ENCODE peak calls at places on chromosomes 1 and 21, in four cellular contexts. S is activated T-cell treated with anti-CD3 and anti-CD28 coated beads for 4 hours; N is H7; U is activated CD8-positive, alpha-beta memory T cell treated with anti-CD3 and anti-CD28 coated beads for 4 hours. J is an unnamed sample.

GRCh38 chr1:152515454-152515823 is 1.2 kb downstream of the CRCT1 start:
- DNase-seq in S (no peak), N (peak; percentile 16), U (no peak), J (peak; percentile 16)

GRCh38 chr1:2982615-2983318 is 38.5 kb upstream of the ACTRT2 start:
- DNase-seq in S (no peak), N (no peak), U (no peak), J (peak; percentile 55)

GRCh38 chr1:222794656-222795474 is 20.0 kb upstream of the DISP1 start:
- DNase-seq in S (no peak), N (no peak), U (no peak), J (no peak)

GRCh38 chr1:204080163-204080903 is 7.4 kb downstream of the SOX13 start:
- DNase-seq in S (no peak), N (peak; percentile 97), U (no peak), J (no peak)

GRCh38 chr1:241640867-241641542 is 836 bp upstream of the CHML start:
- DNase-seq in S (no peak), N (no peak), U (no peak), J (no peak)

GRCh38 chr1:167420510-167420909 is 97.8 kb downstream of the CD247 start:
- DNase-seq in S (no peak), N (no peak), U (no peak), J (no peak)

GRCh38 chr1:208524920-208525319 is 280.7 kb upstream of the PLXNA2 start:
- DNase-seq in S (no peak), N (no peak), U (no peak), J (no peak)

GRCh38 chr21:45910548-45911221 is 70.9 kb upstream of the COL6A1 start:
- DNase-seq in S (no peak), N (no peak), U (no peak), J (peak; percentile 79)

GRCh38 chr1:25484096-25484495 is 53.4 kb downstream of the MACO1 start:
- DNase-seq in S (no peak), N (no peak), U (no peak), J (peak; percentile 80)

GRCh38 chr1:38037481-38037939 is 9.1 kb downstream of the POU3F1 start:
- DNase-seq in S (no peak), N (peak; percentile 44), U (no peak), J (no peak)

GRCh38 chr1:200905411-200906052 is 10.8 kb downstream of the INAVA start:
- DNase-seq in S (peak; percentile 23), N (no peak), U (peak; percentile 10), J (no peak)

J was measured in posterior cingulate gyrus.